ENCODE peak calls at places on chromosomes 1 and 21, in four cellular contexts. W is K562, N is H1, Y is HepG2. M is an unnamed sample.

GRCh38 chr21:37916795-37917142 is 512 bp upstream of the KCNJ6 start:
- DNase-seq in W (peak; percentile 59), N (peak; percentile 89), Y (peak; percentile 3), M (no peak)

GRCh38 chr1:162854245-162854860 is 6.6 kb downstream of the CCDC190 start:
- DNase-seq in N (no peak), W (peak; percentile 75), Y (peak; percentile 59), M (peak; percentile 77)

GRCh38 chr1:243956448-243956847 is 94.6 kb upstream of the ZBTB18 start:
- DNase-seq in W (no peak), N (no peak), Y (no peak), M (no peak)

GRCh38 chr21:32001390-32001789 is 128.6 kb downstream of the HUNK start:
- DNase-seq in N (no peak), Y (peak; percentile 76), W (no peak), M (no peak)

GRCh38 chr1:207803678-207804077 is 51.8 kb downstream of the CD46 start:
- DNase-seq in N (no peak), Y (no peak), W (no peak), M (no peak)

GRCh38 chr1:51032936-51033335 is 62.9 kb downstream of the CDKN2C start:
- DNase-seq in Y (no peak), W (no peak), N (no peak), M (no peak)

GRCh38 chr1:10052347-10052746 is 19.6 kb downstream of the UBE4B start:
- DNase-seq in W (no peak), Y (no peak), N (no peak), M (no peak)

GRCh38 chr1:220894025-220894923 is 15.0 kb downstream of the HLX start:
- DNase-seq in W (no peak), Y (no peak), N (peak; percentile 68), M (no peak)

GRCh38 chr1:239457491-239458488 is 71.4 kb downstream of the CHRM3 start:
- DNase-seq in Y (no peak), N (no peak), W (no peak), M (no peak)

GRCh38 chr1:113396585-113396984 is 6.3 kb downstream of the MAGI3 start:
- DNase-seq in Y (no peak), N (no peak), W (no peak), M (peak; percentile 64)

GRCh38 chr1:6205849-6206845 is at the start of gene RNF207:
- DNase-seq in N (peak; percentile 87), Y (peak; percentile 77), W (peak; percentile 85), M (peak; percentile 58)

GRCh38 chr1:63793741-63794240 is 20.0 kb downstream of the ROR1 start:
- DNase-seq in Y (no peak), N (no peak), W (no peak), M (no peak)

GRCh38 chr1:229247871-229248270 is 23.0 kb upstream of the RAB4A start:
- DNase-seq in N (no peak), W (no peak), Y (no peak), M (no peak)

GRCh38 chr1:246396322-246396721 is 110.8 kb downstream of the SMYD3 start:
- DNase-seq in N (no peak), W (no peak), Y (no peak), M (no peak)

GRCh38 chr1:59979551-59980070 is 53.0 kb upstream of the CYP2J2 start:
- DNase-seq in Y (no peak), N (no peak), W (no peak), M (no peak)

GRCh38 chr1:181062800-181063428 is 25.6 kb upstream of the IER5 start:
- DNase-seq in N (no peak), Y (no peak), W (no peak), M (no peak)

GRCh38 chr1:230507671-230508407 is 81.7 kb upstream of the PGBD5 start:
- DNase-seq in Y (no peak), W (no peak), N (no peak), M (no peak)

GRCh38 chr1:163131981-163132380 is 62.8 kb downstream of the RGS4 start:
- DNase-seq in W (no peak), N (no peak), Y (no peak), M (no peak)

GRCh38 chr1:17635811-17636210 is 96.3 kb downstream of the ARHGEF10L start:
- DNase-seq in Y (no peak), W (no peak), N (no peak), M (no peak)

GRCh38 chr1:157497987-157498781 is 54.1 kb downstream of the FCRL5 start:
- DNase-seq in Y (no peak), N (no peak), W (no peak), M (no peak)

GRCh38 chr1:8120693-8121260 is 94.7 kb upstream of the ERRFI1 start:
- DNase-seq in Y (peak; percentile 98), N (no peak), W (no peak), M (no peak)

GRCh38 chr1:78038071-78038470 is 7.7 kb upstream of the GIPC2 start:
- DNase-seq in Y (no peak), N (no peak), W (no peak), M (no peak)

GRCh38 chr1:241097479-241097878 is 259.5 kb downstream of the RGS7 start:
- DNase-seq in W (no peak), Y (no peak), N (no peak), M (no peak)

GRCh38 chr1:44808063-44808937 is at the start of gene BTBD19:
- DNase-seq in W (peak; percentile 89), N (peak; percentile 84), Y (peak; percentile 84), M (no peak)

GRCh38 chr1:211511947-211512346 is 20.0 kb upstream of the RD3 start:
- DNase-seq in W (no peak), Y (no peak), N (no peak), M (no peak)

GRCh38 chr21:31503467-31503866 is 156.0 kb upstream of the SOD1 start:
- DNase-seq in W (no peak), Y (no peak), N (no peak), M (no peak)

DNA sequence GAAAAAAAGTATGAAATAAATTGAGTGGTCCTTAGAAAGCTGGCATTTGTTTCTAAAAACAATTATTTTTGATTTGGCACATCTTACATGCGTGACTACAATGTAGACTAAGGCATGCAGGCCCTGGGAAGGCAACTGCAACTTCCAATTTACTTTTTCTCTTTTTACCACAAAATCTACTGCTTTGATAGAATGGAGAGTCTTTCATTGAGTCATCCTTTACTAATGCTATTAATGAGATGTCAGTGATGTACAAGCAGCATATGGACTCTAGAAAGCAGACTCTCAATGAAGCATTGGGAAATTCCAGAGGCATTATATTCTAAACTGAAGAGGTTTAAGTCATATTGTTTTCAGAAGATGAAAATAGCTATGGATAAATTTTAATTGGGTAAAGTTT is 29.6 kb upstream of the PRRX1 start:
- DNase-seq in Y (no peak), W (no peak), N (no peak), M (no peak)
- TF ChIP-seq FOSL1 in Y (no peak), W (no peak), N (no peak), M (no peak)

GRCh38 chr21:19268634-19269138 is 865.1 kb upstream of the TMPRSS15 start:
- DNase-seq in N (no peak), W (no peak), Y (no peak), M (no peak)
- TF ChIP-seq FOSL1 in N (no peak), W (no peak), Y (no peak), M (no peak)

GRCh38 chr1:24540051-24540905 is 15.6 kb upstream of the NCMAP start:
- DNase-seq in W (no peak), Y (no peak), N (no peak), M (no peak)

GRCh38 chr1:24545673-24546072 is 10.2 kb upstream of the NCMAP start:
- DNase-seq in N (no peak), Y (no peak), W (no peak), M (no peak)

GRCh38 chr1:24544239-24544638 is 11.6 kb upstream of the NCMAP start:
- DNase-seq in N (no peak), Y (no peak), W (no peak), M (no peak)

GRCh38 chr1:24541711-24542346 is 14.1 kb upstream of the NCMAP start:
- DNase-seq in Y (peak; percentile 25), W (peak; percentile 51), N (peak; percentile 76), M (no peak)

DNA sequence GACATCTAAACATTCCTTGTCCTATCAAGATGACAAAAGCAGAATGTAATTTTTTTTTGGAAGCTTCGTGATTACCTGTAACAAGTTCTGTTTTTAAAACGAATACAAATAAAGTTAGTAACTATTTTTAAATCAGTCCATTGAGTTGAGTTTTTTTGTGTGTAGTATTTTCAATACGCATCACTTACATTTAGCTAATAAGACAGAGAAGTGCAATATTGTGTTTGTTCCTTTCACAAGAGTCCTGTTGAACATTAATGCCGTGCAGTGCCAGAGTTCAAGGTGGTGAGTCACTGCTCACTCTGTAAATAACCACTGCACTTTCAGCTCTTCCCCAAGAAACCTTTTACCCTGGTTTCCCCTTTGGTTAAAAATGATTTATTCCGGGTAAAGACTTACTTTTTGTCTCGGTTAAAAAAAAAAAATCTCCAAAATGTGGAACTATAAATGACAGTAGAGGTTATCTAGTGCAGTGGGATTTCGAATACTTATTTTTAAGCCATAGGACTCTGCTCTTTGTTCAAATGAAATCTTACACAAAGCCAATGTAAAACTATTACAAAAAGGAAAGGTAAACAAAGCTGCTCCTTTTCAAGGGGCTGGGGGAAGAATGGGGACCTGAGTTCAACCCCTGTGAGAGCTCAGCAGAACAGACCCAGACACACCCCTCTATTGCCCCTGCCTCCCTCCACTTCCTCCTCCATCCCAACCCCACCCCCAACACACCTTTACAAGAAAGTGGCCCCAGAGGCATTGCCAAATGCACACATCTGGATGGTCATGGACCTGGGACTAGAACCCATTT is 14.8 kb upstream of the NCMAP start:
- DNase-seq in N (no peak), Y (peak; percentile 91), W (peak; percentile 16), M (no peak)
- TF ChIP-seq FOSL1 in N (no peak), Y (peak; percentile 98), W (peak; percentile 85), M (peak; percentile 70)

DNA sequence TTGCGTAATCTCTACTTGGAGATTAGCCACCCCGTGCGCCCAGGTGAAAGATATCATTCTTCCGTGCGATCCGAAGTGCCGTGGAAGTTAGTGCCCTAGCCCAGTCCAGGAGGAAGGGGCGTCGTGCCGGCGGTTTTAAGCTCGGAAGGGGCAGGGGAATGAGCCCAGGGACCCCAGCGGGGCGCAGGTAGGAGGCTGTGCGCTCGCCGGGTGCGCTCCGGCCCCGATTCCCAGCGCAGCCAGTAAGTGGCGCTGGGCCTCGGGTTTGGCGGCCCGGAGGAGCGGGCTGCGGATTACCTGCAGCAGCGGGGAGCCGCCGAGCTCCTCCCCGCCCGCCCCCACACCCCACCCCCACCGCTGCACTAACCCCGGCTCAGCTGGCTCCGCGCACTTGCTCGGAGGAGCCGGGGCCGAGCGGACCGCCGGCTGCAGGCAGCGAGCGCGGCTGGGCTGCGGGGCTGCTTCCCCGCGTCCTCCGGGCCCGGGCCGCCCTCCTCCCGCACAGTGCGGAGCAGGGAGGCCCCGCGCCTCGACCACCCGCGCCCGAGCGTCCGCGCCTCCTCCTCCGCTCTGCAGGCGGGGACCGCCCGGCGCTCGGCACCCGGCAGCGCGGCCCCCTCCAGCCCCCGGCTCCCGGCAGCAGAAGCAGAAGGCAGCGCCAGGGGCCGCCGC is at the start of gene RYR2:
- DNase-seq in Y (no peak), N (peak; percentile 80), W (no peak), M (no peak)
- TF ChIP-seq FOSL1 in Y (no peak), N (no peak), W (no peak), M (no peak)

DNA sequence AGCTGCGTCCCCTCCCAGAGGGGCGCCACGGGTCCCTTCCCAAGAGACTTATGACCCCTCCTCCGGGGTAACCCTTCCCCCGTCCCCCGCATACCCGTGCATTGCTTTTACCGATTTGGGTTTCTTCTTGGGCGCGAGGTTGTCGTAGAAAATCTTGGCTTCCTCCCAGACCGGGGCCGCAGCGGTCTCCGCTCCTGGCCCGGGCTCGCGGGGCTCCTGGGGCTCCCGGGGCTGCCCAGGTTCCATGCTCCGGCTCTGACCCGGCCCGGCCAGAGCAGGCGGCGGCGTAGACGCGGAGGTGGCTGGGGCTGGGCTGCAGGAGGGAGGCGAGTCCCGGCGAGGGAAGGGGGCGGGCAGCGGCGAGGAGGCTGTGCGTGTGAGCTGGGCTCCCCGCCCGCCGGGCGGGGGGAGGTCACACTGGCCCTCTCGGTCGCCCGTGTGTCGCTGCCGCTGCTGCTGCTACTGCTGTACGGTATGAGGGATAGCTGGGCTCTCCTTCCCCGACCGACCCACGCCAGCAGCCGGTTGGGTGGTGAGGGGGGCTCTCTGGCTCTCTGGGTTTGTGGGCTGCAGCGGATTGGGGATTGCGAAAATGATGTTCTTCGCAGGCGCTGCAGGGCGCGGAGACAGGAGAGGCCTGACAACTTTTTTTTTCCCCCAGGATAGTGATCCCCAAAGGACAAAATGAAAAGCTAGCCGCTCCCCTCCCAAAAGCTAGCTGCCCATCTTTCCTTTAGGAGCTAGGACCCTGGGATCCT is at the start of gene NT5C1A:
- DNase-seq in Y (no peak), N (peak; percentile 70), W (no peak), M (no peak)
- TF ChIP-seq FOSL1 in Y (no peak), N (no peak), W (no peak), M (no peak)

M was measured in HCT116.